ENCODE peak calls at places on chromosomes 13 and 19, in five cellular contexts. L is SHP77 treated with DMSO at 0.1 percent for 48 hours, D is EH, G is NCI-H2107, I is GM12865. Q is an unnamed sample.

GRCh38 chr13:40148103-40148502 is 492.6 kb downstream of the COG6 start:
- DNase-seq in I (no peak), L (no peak), G (no peak), D (no peak), Q (peak)

GRCh38 chr13:43879323-43880181 is at the start of the genes CCDC122 and LACC1:
- DNase-seq in D (peak), L (no peak), G (peak), I (peak), Q (peak)

GRCh38 chr19:13872695-13873389 is 4.1 kb upstream of the NANOS3 start:
- DNase-seq in G (no peak), D (no peak), I (no peak), L (no peak), Q (peak)

GRCh38 chr19:30207357-30207756 is 164.8 kb upstream of the ZNF536 start:
- DNase-seq in D (no peak), I (no peak), G (no peak), L (no peak), Q (no peak)

GRCh38 chr13:101514695-101515275 is 62.3 kb downstream of the ITGBL1 start:
- DNase-seq in G (no peak), D (peak), L (peak), I (peak), Q (peak)

GRCh38 chr13:37364024-37364423 is 234.5 kb downstream of the POSTN start:
- DNase-seq in I (no peak), D (no peak), L (no peak), G (no peak), Q (no peak)

GRCh38 chr13:39976481-39976880 is 321.0 kb downstream of the COG6 start:
- DNase-seq in L (no peak), D (no peak), G (no peak), I (no peak), Q (no peak)

GRCh38 chr19:11626252-11626651 is 29.0 kb downstream of the ZNF627 start:
- DNase-seq in D (no peak), I (no peak), L (no peak), G (no peak), Q (no peak)

GRCh38 chr19:7477758-7478157 is 11.1 kb downstream of the PEX11G start:
- DNase-seq in I (no peak), G (no peak), L (no peak), D (no peak), Q (no peak)

GRCh38 chr19:49853852-49854849 is 3.2 kb downstream of the PTOV1 start:
- DNase-seq in G (no peak), L (no peak), I (no peak), D (no peak), Q (no peak)

GRCh38 chr13:49869514-49869913 is 66.6 kb downstream of the SPRYD7 start:
- DNase-seq in D (peak), I (no peak), L (no peak), G (no peak), Q (no peak)

GRCh38 chr19:46786236-46787039 is 2.0 kb downstream of the SLC1A5 start:
- DNase-seq in I (peak), D (peak), G (no peak), L (peak), Q (peak)

GRCh38 chr13:48068036-48068435 is 26.9 kb downstream of the MED4 start:
- DNase-seq in L (no peak), I (no peak), G (no peak), D (no peak), Q (no peak)

GRCh38 chr19:38004505-38005223 is 97.7 kb downstream of the SIPA1L3 start:
- DNase-seq in I (peak), D (peak), L (peak), G (peak), Q (no peak)

GRCh38 chr13:34164585-34164984 is 346.6 kb downstream of the RFC3 start:
- DNase-seq in G (no peak), D (no peak), L (no peak), I (no peak), Q (no peak)

GRCh38 chr13:53206455-53206854 is 177.8 kb downstream of the OLFM4 start:
- DNase-seq in L (no peak), I (no peak), D (no peak), G (no peak), Q (no peak)

GRCh38 chr13:75079226-75079625 is 402.7 kb downstream of the TBC1D4 start:
- DNase-seq in I (no peak), L (no peak), G (no peak), D (peak), Q (no peak)

GRCh38 chr13:41065098-41065497 is 3.8 kb downstream of the WBP4 start:
- DNase-seq in D (peak), L (no peak), G (no peak), I (no peak), Q (no peak)

GRCh38 chr13:95357875-95358274 is 56.6 kb upstream of the ABCC4 start:
- DNase-seq in G (no peak), L (no peak), D (no peak), I (no peak), Q (no peak)

GRCh38 chr19:42277821-42278809 is 9.1 kb downstream of the CIC start:
- DNase-seq in L (no peak), D (peak), I (no peak), G (no peak), Q (no peak)

GRCh38 chr19:6455924-6456323 is 3.7 kb downstream of the SLC25A23 start:
- DNase-seq in L (no peak), G (no peak), I (no peak), D (no peak), Q (no peak)

GRCh38 chr13:29436291-29436690 is 159.2 kb downstream of the SLC7A1 start:
- DNase-seq in D (peak), G (no peak), L (no peak), I (no peak), Q (no peak)

GRCh38 chr13:73880365-73880764 is 253.8 kb downstream of the KLF12 start:
- DNase-seq in G (no peak), I (no peak), L (no peak), D (peak), Q (no peak)

GRCh38 chr13:96089139-96089538 is 768 bp upstream of the HS6ST3 start:
- DNase-seq in G (no peak), I (no peak), L (no peak), D (no peak), Q (no peak)

GRCh38 chr13:31060655-31061054 is 101.0 kb downstream of the HSPH1 start:
- DNase-seq in D (no peak), G (no peak), I (no peak), L (no peak), Q (no peak)

GRCh38 chr13:52395704-52396103 is 10.3 kb downstream of the THSD1 start:
- DNase-seq in I (no peak), D (no peak), L (no peak), G (no peak), Q (no peak)